ENCODE peak calls at places on chromosomes 7 and 10, in four cellular contexts. R is transverse colon, W is breast epithelium, E is GM12891. V is an unnamed sample.

GRCh38 chr7:98107313-98107691 is 640 bp downstream of the LMTK2 start:
- DNase-seq in E (no peak), W (no peak), R (peak; percentile 25), V (no peak)

GRCh38 chr10:133162910-133163856 is 3.2 kb downstream of the KNDC1 start:
- DNase-seq in W (no peak), R (no peak), E (no peak), V (no peak)

GRCh38 chr7:139321071-139321745 is 19.9 kb upstream of the FMC1 start:
- DNase-seq in R (no peak), E (no peak), W (no peak), V (no peak)

GRCh38 chr10:122113161-122113944 is 124.4 kb downstream of the TACC2 start:
- DNase-seq in R (peak; percentile 75), E (peak; percentile 37), W (peak; percentile 62), V (peak; percentile 78)

GRCh38 chr10:115826391-115826790 is 446.6 kb downstream of the GFRA1 start:
- DNase-seq in W (no peak), E (no peak), R (no peak), V (no peak)

GRCh38 chr7:154928136-154929005 is 74.6 kb downstream of the PAXIP1 start:
- DNase-seq in W (peak; percentile 48), E (peak; percentile 47), R (peak; percentile 40), V (peak; percentile 81)

GRCh38 chr10:130050008-130050407 is 60.6 kb downstream of the C10orf143 start:
- DNase-seq in R (no peak), E (no peak), W (no peak), V (no peak)

GRCh38 chr7:66553001-66553400 is 75.7 kb upstream of the KCTD7 start:
- DNase-seq in W (no peak), R (no peak), E (no peak), V (no peak)

GRCh38 chr10:22615819-22616499 is 98.4 kb downstream of the PIP4K2A start:
- DNase-seq in R (peak; percentile 65), E (no peak), W (no peak), V (peak; percentile 92)

GRCh38 chr10:81248846-81249245 is 626.1 kb upstream of the NRG3 start:
- DNase-seq in R (no peak), W (no peak), E (no peak), V (no peak)

GRCh38 chr10:98344589-98345038 is 70.4 kb downstream of the PYROXD2 start:
- DNase-seq in W (peak; percentile 46), R (peak; percentile 56), E (no peak), V (no peak)

DNA sequence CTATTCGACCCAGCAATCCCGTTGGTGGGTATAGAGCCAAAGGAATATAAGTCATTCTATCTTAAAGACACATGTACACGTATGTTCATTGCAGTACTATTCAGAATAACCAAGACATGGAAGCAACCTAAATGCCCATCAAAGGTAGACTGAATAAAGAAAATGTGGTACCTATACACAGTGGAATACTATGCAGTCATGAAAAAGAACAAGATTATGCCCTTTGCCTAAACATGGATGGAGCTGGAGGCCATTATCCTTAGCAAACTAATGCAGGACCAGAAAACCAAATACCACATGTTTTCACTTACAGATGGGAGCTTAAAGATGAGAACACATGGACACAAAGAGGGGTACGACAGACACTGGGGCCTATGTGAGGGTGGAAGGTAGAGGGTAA is 845.3 kb downstream of the TYW1 start:
- DNase-seq in R (no peak), W (no peak), E (no peak), V (no peak)
- TF ChIP-seq POLR2A in R (no peak), W (no peak), E (no peak), V (no peak)

GRCh38 chr7:20216637-20217036 is 547 bp downstream of the MACC1 start:
- DNase-seq in W (no peak), E (no peak), R (no peak), V (no peak)

GRCh38 chr7:20219446-20220292 is 2.5 kb upstream of the MACC1 start:
- DNase-seq in R (peak; percentile 90), W (peak; percentile 45), E (no peak), V (peak; percentile 92)

GRCh38 chr7:20219062-20219445 is 1.9 kb upstream of the MACC1 start:
- DNase-seq in W (no peak), E (no peak), R (no peak), V (no peak)

GRCh38 chr7:20218261-20218660 is 1.1 kb upstream of the MACC1 start:
- DNase-seq in R (no peak), E (no peak), W (no peak), V (no peak)

DNA sequence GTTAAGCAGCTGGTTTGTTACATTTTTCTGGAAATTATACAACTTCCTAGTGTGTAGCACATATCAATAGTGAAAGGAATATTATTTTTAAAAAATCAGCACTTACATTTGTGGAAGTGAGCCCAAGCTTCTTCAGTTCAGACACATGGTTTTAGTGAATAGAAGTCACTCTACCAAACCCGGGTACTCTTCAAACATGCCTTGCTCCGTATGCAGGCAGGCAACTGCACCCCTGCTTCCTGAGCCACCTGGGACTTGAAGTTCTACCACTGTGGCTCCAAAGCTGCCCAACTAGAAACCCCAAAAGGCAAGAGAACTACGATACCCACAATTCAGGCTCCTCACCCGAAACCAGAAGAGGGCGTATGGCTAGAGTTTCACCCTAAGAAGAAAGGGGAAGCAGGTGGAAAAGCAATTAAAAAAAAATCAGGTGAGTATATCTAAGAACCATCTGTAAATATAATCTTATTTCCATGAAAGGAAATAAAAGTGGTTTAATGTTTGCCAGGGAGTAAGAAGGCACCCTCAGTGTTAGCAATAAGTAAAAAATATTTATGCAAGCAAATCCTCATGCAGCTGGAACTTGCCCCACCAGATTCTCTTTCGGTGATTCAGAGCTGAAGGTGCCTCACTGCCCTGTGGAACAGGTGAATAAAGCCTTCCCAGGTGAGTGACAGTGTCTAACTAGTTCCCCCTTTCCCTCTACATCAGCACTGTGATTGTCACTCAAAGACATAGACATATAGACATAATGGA is at the start of gene MACC1:
- DNase-seq in R (peak; percentile 84), W (peak; percentile 82), E (no peak), V (peak; percentile 89)
- TF ChIP-seq POLR2A in R (peak; percentile 16), W (no peak), E (no peak), V (peak; percentile 20)

GRCh38 chr10:62130948-62131347 is 137.7 kb downstream of the RTKN2 start:
- DNase-seq in R (no peak), W (no peak), E (no peak), V (no peak)
- TF ChIP-seq POLR2A in R (no peak), W (no peak), E (no peak), V (no peak)

GRCh38 chr10:78621183-78621789 is 447.5 kb upstream of the ZMIZ1 start:
- DNase-seq in R (no peak), E (no peak), W (no peak), V (no peak)

GRCh38 chr10:78623577-78624215 is 445.1 kb upstream of the ZMIZ1 start:
- DNase-seq in W (peak; percentile 22), R (peak; percentile 21), E (no peak), V (no peak)

GRCh38 chr10:78627254-78627795 is 441.4 kb upstream of the ZMIZ1 start:
- DNase-seq in R (no peak), W (no peak), E (no peak), V (no peak)

GRCh38 chr10:78626471-78626870 is 442.3 kb upstream of the ZMIZ1 start:
- DNase-seq in E (no peak), R (no peak), W (no peak), V (no peak)

GRCh38 chr10:78624791-78625190 is 444.0 kb upstream of the ZMIZ1 start:
- DNase-seq in E (no peak), W (no peak), R (no peak), V (no peak)
- TF ChIP-seq POLR2A in E (no peak), W (no peak), R (no peak), V (no peak)

GRCh38 chr7:27101188-27101905 is 1.1 kb downstream of the HOXA2 start:
- DNase-seq in R (no peak), W (no peak), E (no peak), V (no peak)
- TF ChIP-seq POLR2A in R (peak; percentile 15), W (no peak), E (no peak), V (no peak)

GRCh38 chr7:130935564-130936157 is 201.7 kb upstream of the KLF14 start:
- DNase-seq in W (no peak), E (no peak), R (no peak), V (no peak)
- TF ChIP-seq POLR2A in W (no peak), E (peak; percentile 34), R (no peak), V (no peak)

DNA sequence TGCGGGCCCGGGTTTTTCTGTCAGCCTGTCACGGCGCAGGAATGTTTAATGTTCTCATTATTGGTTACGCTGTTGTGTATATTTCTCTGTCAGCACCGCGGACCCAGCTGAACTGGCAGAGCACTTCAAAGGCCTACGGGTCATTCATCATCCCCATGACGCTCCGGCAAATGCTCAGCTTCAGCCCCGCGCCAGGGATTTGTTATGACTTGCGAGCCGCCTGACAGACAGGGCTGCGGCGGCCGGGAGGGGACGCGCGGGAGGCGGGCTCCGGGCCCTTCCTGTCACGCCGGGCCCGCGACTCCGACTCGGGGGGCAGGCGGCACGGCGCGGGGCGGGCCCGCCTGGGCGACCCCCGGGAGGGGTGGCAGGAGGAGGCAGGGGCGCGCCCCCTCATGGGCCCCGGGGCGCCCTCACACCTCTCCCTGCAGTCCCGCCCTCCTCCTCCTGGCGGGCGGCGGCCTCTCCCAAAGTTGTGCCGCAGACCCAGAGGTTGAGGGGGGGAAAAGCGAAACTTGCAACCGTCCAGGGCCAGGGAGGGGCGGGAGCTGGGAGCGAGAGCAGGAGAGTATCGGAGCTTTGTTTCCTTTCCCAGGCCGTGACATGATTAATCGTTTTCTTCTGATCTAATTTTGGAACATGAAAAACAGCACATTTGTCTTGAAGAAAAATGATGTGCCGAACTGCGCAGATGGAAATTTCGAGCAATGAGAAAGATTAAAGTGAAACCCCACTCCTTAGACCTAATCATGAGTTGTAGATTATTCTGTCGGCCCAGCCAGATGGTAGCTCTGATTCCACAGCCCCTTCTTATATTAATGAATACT is 59.3 kb upstream of the COMTD1 start:
- DNase-seq in R (peak; percentile 74), E (peak; percentile 53), W (peak; percentile 72), V (peak; percentile 89)
- TF ChIP-seq POLR2A in R (no peak), E (no peak), W (no peak), V (no peak)

V was measured in spleen.